ENCODE peak calls at places on chromosomes 1 and 21, in six cellular contexts. W is cerebellum; I is GM03348; L is stomach; Y is naive thymus-derived CD4-positive, alpha-beta T cell; X is CD8-positive, alpha-beta T cell. N is an unnamed sample.

GRCh38 chr1:109925159-109925990 is 14.7 kb downstream of the CSF1 start:
- DNase-seq in Y (no peak), I (no peak), X (no peak), L (no peak), W (no peak), N (no peak)

GRCh38 chr21:37748351-37748750 is 167.9 kb downstream of the KCNJ6 start:
- DNase-seq in I (no peak), W (no peak), Y (no peak), L (no peak), X (no peak), N (no peak)

GRCh38 chr1:156499194-156499702 is 1.3 kb downstream of the MEF2D start:
- DNase-seq in W (no peak), Y (no peak), I (no peak), X (no peak), L (peak; percentile 25), N (no peak)

GRCh38 chr1:151196292-151196800 is 2.0 kb upstream of the PIP5K1A start:
- DNase-seq in X (peak; percentile 61), W (peak; percentile 84), L (peak; percentile 71), I (peak; percentile 76), Y (no peak), N (no peak)

GRCh38 chr21:31108969-31109368 is 70.7 kb upstream of the KRTAP19-8 start:
- DNase-seq in W (no peak), L (no peak), X (no peak), Y (no peak), I (peak; percentile 34), N (no peak)

GRCh38 chr1:24142546-24143431 is at the start of gene IL22RA1:
- DNase-seq in I (peak; percentile 75), L (peak; percentile 62), W (peak; percentile 51), X (no peak), Y (no peak), N (no peak)

GRCh38 chr1:205610036-205610435 is 21.8 kb downstream of the ELK4 start:
- DNase-seq in I (peak; percentile 27), X (no peak), W (no peak), L (no peak), Y (no peak), N (no peak)

GRCh38 chr1:211352985-211353515 is 26.4 kb downstream of the TRAF5 start:
- DNase-seq in I (no peak), X (peak; percentile 67), W (no peak), L (peak; percentile 72), Y (no peak), N (no peak)

GRCh38 chr1:42165511-42166210 is 1.1 kb upstream of the GUCA2A start:
- DNase-seq in W (no peak), X (no peak), I (no peak), Y (no peak), L (peak; percentile 89), N (no peak)

GRCh38 chr1:37814257-37814656 is 6.2 kb upstream of the YRDC start:
- DNase-seq in I (no peak), L (no peak), Y (no peak), X (no peak), W (no peak), N (no peak)

GRCh38 chr1:59828160-59828559 is 13.4 kb downstream of the HOOK1 start:
- DNase-seq in Y (no peak), L (no peak), I (no peak), W (no peak), X (no peak), N (no peak)

GRCh38 chr1:183487686-183488442 is 15.6 kb downstream of the SMG7 start:
- DNase-seq in L (no peak), W (no peak), X (no peak), I (no peak), Y (no peak), N (no peak)

GRCh38 chr1:210222288-210223006 is 10.1 kb upstream of the SERTAD4 start:
- DNase-seq in I (peak; percentile 18), L (peak; percentile 65), Y (no peak), X (no peak), W (no peak), N (no peak)

GRCh38 chr1:42979888-42980800 is 21.5 kb upstream of the SLC2A1 start:
- DNase-seq in X (no peak), I (no peak), L (no peak), Y (no peak), W (no peak), N (no peak)

GRCh38 chr1:54794401-54795099 is 6.6 kb downstream of the TTC22 start:
- DNase-seq in W (no peak), Y (no peak), X (no peak), L (peak; percentile 53), I (no peak), N (no peak)

GRCh38 chr1:200226268-200226968 is 183.4 kb downstream of the ZNF281 start:
- DNase-seq in I (peak; percentile 40), L (no peak), Y (no peak), W (no peak), X (no peak), N (no peak)

GRCh38 chr21:37855568-37856391 is 60.5 kb downstream of the KCNJ6 start:
- DNase-seq in I (peak; percentile 68), W (peak; percentile 64), X (no peak), L (no peak), Y (no peak), N (no peak)

GRCh38 chr1:30727796-30728195 is 4.4 kb upstream of the MATN1 start:
- DNase-seq in I (peak; percentile 59), X (no peak), W (no peak), Y (no peak), L (no peak), N (no peak)

GRCh38 chr1:59554011-59554673 is 257.2 kb downstream of the FGGY start:
- DNase-seq in Y (no peak), I (no peak), X (no peak), L (no peak), W (no peak), N (no peak)

GRCh38 chr1:206469933-206470691 is at the start of gene IKBKE:
- DNase-seq in I (peak; percentile 83), W (no peak), X (peak; percentile 54), Y (no peak), L (peak; percentile 67), N (no peak)

GRCh38 chr1:242225770-242226573 is 227.1 kb upstream of the MAP1LC3C start:
- DNase-seq in X (no peak), I (no peak), W (no peak), Y (no peak), L (no peak), N (no peak)

GRCh38 chr1:94416901-94417701 is 1.1 kb upstream of the ABCD3 start:
- DNase-seq in L (peak; percentile 43), W (peak; percentile 15), I (peak; percentile 50), Y (no peak), X (no peak), N (no peak)

GRCh38 chr1:67118191-67118590 is 16.6 kb downstream of the C1orf141 start:
- DNase-seq in X (no peak), W (no peak), L (no peak), I (no peak), Y (no peak), N (no peak)

N was measured in progenitor cell of endocrine pancreas.